ENCODE peak calls at places on chromosomes 3 and 15, in six cellular contexts. P, D, R, L, S and N are unnamed samples.

GRCh38 chr3:28334552-28334951 is 14.0 kb upstream of the ZCWPW2 start:
- DNase-seq in P (no peak), D (peak; percentile 26), R (no peak), L (no peak), S (no peak), N (no peak)

GRCh38 chr15:68806220-68807105 is 14.2 kb downstream of the ANP32A start:
- DNase-seq in P (no peak), D (no peak), R (no peak), L (no peak), S (peak; percentile 53), N (no peak)

GRCh38 chr15:35725353-35725752 is 179.4 kb upstream of the DPH6 start:
- DNase-seq in P (no peak), D (peak; percentile 13), R (no peak), L (no peak), S (peak; percentile 81), N (no peak)

GRCh38 chr15:72782274-72782992 is 1.1 kb downstream of the ADPGK start:
- DNase-seq in P (no peak), D (peak; percentile 12), R (no peak), L (no peak), S (peak; percentile 22), N (no peak)

GRCh38 chr15:66654718-66655375 is 47.2 kb upstream of the SMAD6 start:
- DNase-seq in P (no peak), D (no peak), R (no peak), L (no peak), S (no peak), N (peak; percentile 89)

GRCh38 chr15:61890106-61890505 is 170.1 kb downstream of the VPS13C start:
- DNase-seq in P (no peak), D (no peak), R (no peak), L (no peak), S (no peak), N (no peak)

GRCh38 chr3:70606018-70606417 is 293.6 kb upstream of the MDFIC2 start:
- DNase-seq in P (no peak), D (no peak), R (no peak), L (no peak), S (no peak), N (no peak)

GRCh38 chr3:184466413-184466960 is 86.6 kb downstream of the CHRD start:
- DNase-seq in P (no peak), D (peak; percentile 65), R (no peak), L (no peak), S (no peak), N (no peak)

GRCh38 chr3:99319961-99320360 is 318.4 kb upstream of the COL8A1 start:
- DNase-seq in P (no peak), D (peak; percentile 85), R (no peak), L (no peak), S (peak; percentile 73), N (no peak)